ENCODE peak calls at places on chromosomes 6 and 20, in six cellular contexts. Z is sigmoid colon, U is erythroblast, J is H54, L is body of pancreas, K is breast epithelium. G is an unnamed sample.

GRCh38 chr20:32970115-32970972 is 33.9 kb downstream of the SUN5 start:
- DNase-seq in Z (peak), U (no peak), J (no peak), L (no peak), K (no peak), G (no peak)

GRCh38 chr20:23084845-23085355 is 1.2 kb downstream of the CD93 start:
- DNase-seq in Z (no peak), U (no peak), J (no peak), L (no peak), K (no peak), G (peak)

GRCh38 chr6:32886674-32887383 is 32.8 kb downstream of the PSMB9 start:
- DNase-seq in Z (no peak), U (no peak), J (peak), L (peak), K (no peak), G (no peak)

GRCh38 chr20:46058656-46059281 is 29.8 kb downstream of the SLC12A5 start:
- DNase-seq in Z (peak), U (no peak), J (no peak), L (no peak), K (no peak), G (peak)

GRCh38 chr6:100257661-100258395 is 206.9 kb downstream of the SIM1 start:
- DNase-seq in Z (no peak), U (peak), J (peak), L (no peak), K (no peak), G (no peak)

GRCh38 chr20:48690888-48691287 is 136.9 kb downstream of the PREX1 start:
- DNase-seq in Z (no peak), U (no peak), J (no peak), L (no peak), K (no peak), G (no peak)

GRCh38 chr6:45548657-45549515 is 171.2 kb upstream of the SUPT3H start:
- DNase-seq in Z (no peak), U (no peak), J (no peak), L (no peak), K (no peak), G (no peak)

GRCh38 chr6:91608428-91608827 is 1021.6 kb upstream of the MAP3K7 start:
- DNase-seq in Z (no peak), U (no peak), J (no peak), L (no peak), K (no peak), G (no peak)

GRCh38 chr20:4896971-4897497 is 104.3 kb downstream of the SLC23A2 start:
- DNase-seq in Z (no peak), U (no peak), J (peak), L (no peak), K (no peak), G (peak)

GRCh38 chr20:35878113-35878620 is 76.1 kb downstream of the SCAND1 start:
- DNase-seq in Z (no peak), U (no peak), J (no peak), L (no peak), K (no peak), G (no peak)

GRCh38 chr6:145017051-145017450 is 718.3 kb downstream of the EPM2A start:
- DNase-seq in Z (no peak), U (no peak), J (no peak), L (no peak), K (no peak), G (no peak)

GRCh38 chr20:51758978-51759544 is 9.1 kb downstream of the ATP9A start:
- DNase-seq in Z (no peak), U (no peak), J (no peak), L (no peak), K (no peak), G (no peak)

GRCh38 chr20:17904027-17904426 is 64.6 kb downstream of the SNX5 start:
- DNase-seq in Z (no peak), U (no peak), J (no peak), L (no peak), K (no peak), G (no peak)

GRCh38 chr20:137668-138131 is 4.7 kb upstream of the DEFB126 start:
- DNase-seq in Z (no peak), U (peak), J (peak), L (no peak), K (no peak), G (no peak)

GRCh38 chr6:163828038-163828790 is 413.7 kb downstream of the QKI start:
- DNase-seq in Z (no peak), U (no peak), J (no peak), L (no peak), K (no peak), G (peak)

GRCh38 chr6:158376650-158377081 is 64.4 kb downstream of the TULP4 start:
- DNase-seq in Z (no peak), U (no peak), J (no peak), L (peak), K (no peak), G (no peak)

GRCh38 chr20:21147593-21147992 is 21.7 kb downstream of the KIZ start:
- DNase-seq in Z (no peak), U (no peak), J (no peak), L (no peak), K (no peak), G (no peak)

GRCh38 chr6:159002432-159003160 is 2.6 kb upstream of the RSPH3 start:
- DNase-seq in Z (no peak), U (no peak), J (peak), L (no peak), K (no peak), G (no peak)

GRCh38 chr6:43489277-43490072 is 12.1 kb downstream of the TJAP1 start:
- DNase-seq in Z (no peak), U (no peak), J (no peak), L (no peak), K (no peak), G (no peak)

GRCh38 chr6:151154418-151154817 is 85.3 kb upstream of the AKAP12 start:
- DNase-seq in Z (peak), U (no peak), J (peak), L (peak), K (no peak), G (no peak)

GRCh38 chr20:19774086-19774933 is 16.3 kb downstream of the RIN2 start:
- DNase-seq in Z (no peak), U (no peak), J (no peak), L (no peak), K (no peak), G (no peak)

GRCh38 chr6:132357120-132357519 is 44.2 kb downstream of the MOXD1 start:
- DNase-seq in Z (no peak), U (no peak), J (no peak), L (no peak), K (no peak), G (no peak)

GRCh38 chr20:48170625-48171024 is 385.3 kb upstream of the SULF2 start:
- DNase-seq in Z (no peak), U (no peak), J (no peak), L (no peak), K (no peak), G (no peak)

GRCh38 chr20:57883761-57884160 is 173.9 kb upstream of the PMEPA1 start:
- DNase-seq in Z (peak), U (no peak), J (no peak), L (no peak), K (no peak), G (peak)

GRCh38 chr20:43667341-43668132 is 623 bp downstream of the MYBL2 start:
- DNase-seq in Z (no peak), U (peak), J (no peak), L (no peak), K (no peak), G (no peak)

GRCh38 chr6:2695464-2696095 is 55.1 kb downstream of the MYLK4 start:
- DNase-seq in Z (no peak), U (peak), J (no peak), L (no peak), K (no peak), G (no peak)

GRCh38 chr6:29532320-29532951 is 27.1 kb downstream of the UBD start:
- DNase-seq in Z (no peak), U (no peak), J (no peak), L (no peak), K (no peak), G (no peak)

GRCh38 chr6:147156218-147156617 is 48.0 kb upstream of the STXBP5 start:
- DNase-seq in Z (no peak), U (no peak), J (no peak), L (no peak), K (no peak), G (no peak)

GRCh38 chr6:131923356-131923755 is 27.8 kb downstream of the CCN2 start:
- DNase-seq in Z (peak), U (peak), J (no peak), L (peak), K (peak), G (no peak)

GRCh38 chr6:104325341-104326172 is 534.2 kb downstream of the HACE1 start:
- DNase-seq in Z (no peak), U (peak), J (no peak), L (no peak), K (no peak), G (no peak)

GRCh38 chr20:35451295-35451694 is 4.1 kb upstream of the CEP250 start:
- DNase-seq in Z (no peak), U (no peak), J (no peak), L (no peak), K (no peak), G (no peak)

GRCh38 chr6:98946877-98947410 is 802 bp downstream of the FBXL4 start:
- DNase-seq in Z (no peak), U (peak), J (no peak), L (peak), K (no peak), G (no peak)

GRCh38 chr6:100965069-100965468 is 83.9 kb upstream of the ASCC3 start:
- DNase-seq in Z (no peak), U (no peak), J (no peak), L (no peak), K (no peak), G (no peak)

GRCh38 chr6:65900928-65901327 is 193.9 kb upstream of the EYS start:
- DNase-seq in Z (no peak), U (no peak), J (no peak), L (no peak), K (no peak), G (no peak)

DNA sequence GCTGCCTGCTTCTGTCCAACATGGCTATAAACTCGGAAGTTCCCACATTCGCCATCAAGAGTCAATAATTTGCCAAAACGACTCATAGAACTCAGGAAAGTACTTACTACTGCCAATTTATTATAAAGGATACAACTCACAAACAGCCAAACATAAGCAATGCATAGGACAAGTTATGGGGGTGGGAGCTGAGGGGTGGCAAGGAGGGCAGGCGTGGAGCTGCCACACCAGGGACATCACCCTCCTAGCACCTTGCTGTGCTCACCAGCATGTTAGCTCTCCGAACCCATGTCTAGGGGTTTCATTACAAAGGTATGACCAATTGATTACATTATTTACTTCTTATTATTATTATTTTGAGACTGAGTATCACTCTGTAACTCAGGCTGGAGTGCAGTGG is 12.4 kb downstream of the EIF2S2 start:
- DNase-seq in Z (no peak), U (no peak), J (no peak), L (no peak), K (no peak), G (no peak)
- TF ChIP-seq POLR2A in Z (no peak), U (no peak), J (no peak), L (no peak), K (no peak), G (no peak)

DNA sequence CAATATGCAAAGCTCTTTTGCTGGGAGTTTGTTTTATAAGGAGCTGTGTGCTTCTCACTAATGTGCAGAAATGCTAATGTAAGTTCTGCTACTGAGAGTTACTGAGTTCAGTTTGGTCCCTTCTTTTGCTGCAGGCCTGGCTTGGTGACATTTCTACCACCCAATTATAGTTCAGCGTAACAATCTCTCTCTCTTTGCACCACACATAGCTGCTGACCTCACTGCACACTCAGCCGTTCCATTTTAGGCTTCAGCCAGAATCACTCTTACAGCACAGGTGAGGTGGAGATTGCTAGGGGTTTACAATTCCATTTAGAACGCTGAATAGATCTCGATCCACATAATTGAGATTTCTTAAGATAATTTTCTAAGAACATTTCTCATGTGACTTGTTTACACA is 21.0 kb upstream of the KLHL31 start:
- DNase-seq in Z (no peak), U (no peak), J (no peak), L (no peak), K (no peak), G (no peak)
- TF ChIP-seq POLR2A in Z (no peak), U (no peak), J (no peak), L (no peak), K (no peak), G (no peak)

GRCh38 chr20:37492945-37493344 is 28.1 kb upstream of the NNAT start:
- DNase-seq in Z (peak), U (no peak), J (no peak), L (no peak), K (no peak), G (no peak)
- TF ChIP-seq POLR2A in Z (no peak), U (no peak), J (no peak), L (no peak), K (no peak), G (no peak)

GRCh38 chr6:135851442-135852271 is at the start of gene PDE7B:
- DNase-seq in Z (peak), U (peak), J (peak), L (peak), K (peak), G (peak)
- TF ChIP-seq POLR2A in Z (peak), U (no peak), J (peak), L (no peak), K (peak), G (peak)

GRCh38 chr6:36423101-36423824 is 19.4 kb downstream of the PXT1 start:
- DNase-seq in Z (peak), U (peak), J (peak), L (peak), K (peak), G (peak)
- TF ChIP-seq POLR2A in Z (peak), U (peak), J (peak), L (peak), K (no peak), G (peak)

GRCh38 chr6:62345962-62346689 is 60.1 kb upstream of the KHDRBS2 start:
- DNase-seq in Z (no peak), U (no peak), J (no peak), L (no peak), K (no peak), G (no peak)
- TF ChIP-seq POLR2A in Z (no peak), U (no peak), J (no peak), L (no peak), K (no peak), G (no peak)

DNA sequence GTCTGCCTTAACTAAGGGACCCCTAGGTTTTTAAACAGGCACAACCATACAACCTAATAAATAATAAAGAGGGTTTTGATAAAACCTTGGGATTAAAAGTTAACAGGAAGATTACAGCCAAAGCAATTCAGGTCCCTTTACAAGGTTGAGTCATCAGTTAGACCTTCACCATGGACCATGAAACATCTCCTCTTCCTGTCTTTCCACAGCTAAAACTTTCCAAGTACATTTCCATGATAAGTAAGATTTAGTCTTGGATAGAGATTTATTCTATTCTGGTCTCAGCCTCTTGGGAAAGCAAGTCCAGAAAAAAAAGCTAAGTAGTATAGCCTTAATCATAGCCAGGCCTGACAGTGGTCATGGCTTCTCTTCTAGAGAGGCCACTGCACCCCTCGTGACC is 2.9 kb upstream of the PRSS35 start:
- DNase-seq in Z (no peak), U (no peak), J (no peak), L (no peak), K (no peak), G (no peak)
- TF ChIP-seq POLR2A in Z (no peak), U (no peak), J (no peak), L (no peak), K (no peak), G (no peak)